ENCODE peak calls at places on chromosomes 5 and 9, in six cellular contexts. X is mammary epithelial cell, O is breast epithelium, J is A549, D is heart right ventricle, C is ovary. G is an unnamed sample. For H3K4me1, the result is how much of the 10 kb centered on the place peaks cover.

GRCh38 chr5:157106668-157107461 is 2.0 kb downstream of the HAVCR2 start:
- DNase-seq in D (peak), O (no peak), C (no peak), X (no peak), J (no peak), G (no peak)

GRCh38 chr9:129270205-129270604 is 92.1 kb upstream of the IER5L start:
- DNase-seq in X (no peak), D (no peak), C (no peak), O (no peak), J (no peak), G (peak)

GRCh38 chr5:66882592-66883227 is 286.5 kb downstream of the MAST4 start:
- DNase-seq in J (peak), O (no peak), C (no peak), D (no peak), X (peak), G (no peak)

GRCh38 chr9:75588808-75589207 is 301.7 kb upstream of the PCSK5 start:
- DNase-seq in X (peak), O (no peak), J (peak), C (no peak), D (no peak), G (no peak)

GRCh38 chr5:14699807-14700400 is 35.4 kb downstream of the OTULIN start:
- DNase-seq in C (no peak), J (no peak), X (no peak), D (no peak), O (no peak), G (no peak)

GRCh38 chr9:12801663-12802062 is 26.8 kb downstream of the LURAP1L start:
- DNase-seq in C (no peak), D (no peak), X (no peak), O (no peak), J (no peak), G (no peak)

GRCh38 chr9:18459958-18460584 is 13.9 kb upstream of the ADAMTSL1 start:
- DNase-seq in X (peak), O (no peak), D (no peak), J (peak), C (no peak), G (no peak)

GRCh38 chr9:136326777-136327312 is 494 bp upstream of the GPSM1 start:
- DNase-seq in D (no peak), J (no peak), X (no peak), O (no peak), C (no peak), G (no peak)

GRCh38 chr5:14144586-14145355 is 1.6 kb downstream of the TRIO start:
- DNase-seq in O (peak), D (peak), C (peak), X (peak), J (peak), G (peak)

GRCh38 chr5:176870110-176870591 is 29.0 kb downstream of the HK3 start:
- DNase-seq in O (no peak), D (no peak), X (no peak), C (no peak), J (peak), G (peak)

GRCh38 chr5:150130493-150130922 is 25.1 kb downstream of the PDGFRB start:
- DNase-seq in O (no peak), D (no peak), X (no peak), J (no peak), C (no peak), G (no peak)
- H3K4me1 ChIP-seq in O (under half), D (under half), X (under half), J (under half), C (under half), G (under half)

GRCh38 chr9:6024035-6024554 is 8.7 kb upstream of the RANBP6 start:
- DNase-seq in D (no peak), C (no peak), J (peak), X (no peak), O (no peak), G (no peak)
- TF ChIP-seq CTCF in D (peak), C (no peak), J (peak), X (peak), O (peak), G (peak)

GRCh38 chr5:10984021-10984420 is 223.0 kb upstream of the DAP start:
- DNase-seq in D (no peak), X (no peak), J (no peak), C (no peak), O (no peak), G (no peak)
- H3K4me1 ChIP-seq in D (under half), X (under half), J (under half), C (under half), O (under half), G (under half)

GRCh38 chr5:161027763-161028162 is 175.8 kb upstream of the ATP10B start:
- DNase-seq in X (no peak), O (no peak), C (no peak), J (no peak), D (no peak), G (no peak)

GRCh38 chr5:161034456-161034855 is 182.4 kb upstream of the ATP10B start:
- DNase-seq in J (no peak), O (no peak), X (no peak), C (no peak), D (no peak), G (no peak)

DNA sequence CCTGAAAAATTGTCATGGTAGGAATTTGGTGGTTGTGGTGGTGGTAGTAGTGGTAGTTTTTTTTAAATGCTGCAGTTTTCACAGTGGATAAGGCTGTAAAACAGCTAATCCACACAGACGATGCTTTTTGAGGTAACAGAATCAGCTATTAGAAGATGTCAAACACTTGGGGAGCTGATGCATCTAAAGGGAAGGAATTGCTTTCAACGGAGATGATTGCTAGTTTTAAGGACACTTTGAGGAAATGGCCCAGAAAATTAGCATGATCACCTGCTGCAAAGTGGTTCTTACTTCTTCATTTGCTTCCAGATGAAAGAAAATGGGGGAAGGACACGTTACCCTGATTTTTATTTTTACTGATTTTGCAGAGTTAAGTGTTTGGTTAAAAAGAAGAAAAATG is 178.2 kb upstream of the ATP10B start:
- DNase-seq in J (no peak), X (no peak), O (no peak), D (no peak), C (no peak), G (no peak)
- TF ChIP-seq CTCF in J (no peak), X (no peak), O (no peak), D (no peak), C (no peak), G (no peak)

GRCh38 chr5:126988021-126988569 is 42.3 kb downstream of the MARCHF3 start:
- DNase-seq in D (no peak), C (no peak), O (no peak), X (no peak), J (no peak), G (no peak)
- H3K4me1 ChIP-seq in D (under half), C (under half), O (under half), X (under half), J (under half), G (under half)

GRCh38 chr9:131530546-131530929 is 525 bp downstream of the UCK1 start:
- DNase-seq in O (no peak), D (no peak), X (peak), J (peak), C (peak), G (peak)
- TF ChIP-seq CTCF in O (no peak), D (no peak), X (peak), J (peak), C (no peak), G (no peak)

GRCh38 chr5:139659673-139660072 is 11.5 kb downstream of the CXXC5 start:
- DNase-seq in D (no peak), J (no peak), X (no peak), C (no peak), O (no peak), G (no peak)
- H3K4me1 ChIP-seq in D (half or more), J (half or more), X (half or more), C (under half), O (half or more), G (half or more)

GRCh38 chr5:136058031-136058971 is 29.5 kb downstream of the TGFBI start:
- DNase-seq in J (peak), C (peak), X (peak), O (no peak), D (no peak), G (peak)
- TF ChIP-seq CTCF in J (peak), C (no peak), X (peak), O (no peak), D (peak), G (peak)